ENCODE peak calls at places on chromosome 6, in eight cellular contexts. One of them, this sample, is unnamed.

GRCh38 chr6:16585805-16586204 is 175.5 kb downstream of the ATXN1 start:
- DNase-seq in astrocyte of the spinal cord: no peak
- DNase-seq in fibroblast of lung: no peak
- DNase-seq in fibroblast of mammary gland: peak
- DNase-seq in HCT116: no peak
- DNase-seq in breast epithelium: no peak
- DNase-seq in psoas muscle: no peak
- DNase-seq in A549: no peak
- DNase-seq in this sample: peak

GRCh38 chr6:170489836-170490235 is 63.3 kb downstream of the PSMB1 start:
- DNase-seq in astrocyte of the spinal cord: no peak
- DNase-seq in fibroblast of lung: no peak
- DNase-seq in fibroblast of mammary gland: no peak
- DNase-seq in HCT116: no peak
- DNase-seq in breast epithelium: no peak
- DNase-seq in psoas muscle: no peak
- DNase-seq in A549: no peak
- DNase-seq in this sample: no peak

GRCh38 chr6:169269180-169270076 is 15.8 kb upstream of the THBS2 start:
- DNase-seq in astrocyte of the spinal cord: no peak
- DNase-seq in fibroblast of lung: peak
- DNase-seq in fibroblast of mammary gland: peak
- DNase-seq in HCT116: no peak
- DNase-seq in breast epithelium: peak
- DNase-seq in psoas muscle: peak
- DNase-seq in A549: no peak
- DNase-seq in this sample: peak

GRCh38 chr6:155216312-155217028 is 47.3 kb upstream of the CLDN20 start:
- DNase-seq in astrocyte of the spinal cord: no peak
- DNase-seq in fibroblast of lung: no peak
- DNase-seq in fibroblast of mammary gland: no peak
- DNase-seq in HCT116: no peak
- DNase-seq in breast epithelium: no peak
- DNase-seq in psoas muscle: no peak
- DNase-seq in A549: no peak
- DNase-seq in this sample: no peak

GRCh38 chr6:152309648-152310047 is 327.5 kb downstream of the SYNE1 start:
- DNase-seq in astrocyte of the spinal cord: no peak
- DNase-seq in fibroblast of lung: peak
- DNase-seq in fibroblast of mammary gland: no peak
- DNase-seq in HCT116: no peak
- DNase-seq in breast epithelium: no peak
- DNase-seq in psoas muscle: no peak
- DNase-seq in A549: no peak
- DNase-seq in this sample: no peak

GRCh38 chr6:143695106-143696059 is 17.6 kb downstream of the PHACTR2 start:
- DNase-seq in astrocyte of the spinal cord: no peak
- DNase-seq in fibroblast of lung: no peak
- DNase-seq in fibroblast of mammary gland: no peak
- DNase-seq in HCT116: no peak
- DNase-seq in breast epithelium: no peak
- DNase-seq in psoas muscle: no peak
- DNase-seq in A549: no peak
- DNase-seq in this sample: no peak

GRCh38 chr6:135310291-135310690 is 129.2 kb downstream of the MYB start:
- DNase-seq in astrocyte of the spinal cord: no peak
- DNase-seq in fibroblast of lung: no peak
- DNase-seq in fibroblast of mammary gland: no peak
- DNase-seq in HCT116: no peak
- DNase-seq in breast epithelium: no peak
- DNase-seq in psoas muscle: no peak
- DNase-seq in A549: no peak
- DNase-seq in this sample: no peak

GRCh38 chr6:121573466-121573865 is 138.0 kb downstream of the GJA1 start:
- DNase-seq in astrocyte of the spinal cord: no peak
- DNase-seq in fibroblast of lung: no peak
- DNase-seq in fibroblast of mammary gland: peak
- DNase-seq in HCT116: no peak
- DNase-seq in breast epithelium: no peak
- DNase-seq in psoas muscle: no peak
- DNase-seq in A549: no peak
- DNase-seq in this sample: peak

GRCh38 chr6:56798163-56798562 is 155.5 kb upstream of the DST start:
- DNase-seq in astrocyte of the spinal cord: peak
- DNase-seq in fibroblast of lung: peak
- DNase-seq in fibroblast of mammary gland: peak
- DNase-seq in HCT116: no peak
- DNase-seq in breast epithelium: no peak
- DNase-seq in psoas muscle: no peak
- DNase-seq in A549: no peak
- DNase-seq in this sample: peak

GRCh38 chr6:61894536-61894935 is 391.5 kb downstream of the KHDRBS2 start:
- DNase-seq in astrocyte of the spinal cord: no peak
- DNase-seq in fibroblast of lung: no peak
- DNase-seq in fibroblast of mammary gland: no peak
- DNase-seq in HCT116: no peak
- DNase-seq in breast epithelium: no peak
- DNase-seq in psoas muscle: no peak
- DNase-seq in A549: no peak
- DNase-seq in this sample: no peak

GRCh38 chr6:37587776-37588744 is 88.4 kb upstream of the CCDC167 start:
- DNase-seq in astrocyte of the spinal cord: no peak
- DNase-seq in fibroblast of lung: no peak
- DNase-seq in fibroblast of mammary gland: no peak
- DNase-seq in HCT116: no peak
- DNase-seq in breast epithelium: no peak
- DNase-seq in psoas muscle: no peak
- DNase-seq in A549: no peak
- DNase-seq in this sample: no peak

GRCh38 chr6:38391206-38391908 is 248.4 kb downstream of the BTBD9 start:
- DNase-seq in astrocyte of the spinal cord: peak
- DNase-seq in fibroblast of lung: peak
- DNase-seq in fibroblast of mammary gland: peak
- DNase-seq in HCT116: peak
- DNase-seq in breast epithelium: no peak
- DNase-seq in psoas muscle: no peak
- DNase-seq in A549: no peak
- DNase-seq in this sample: no peak

GRCh38 chr6:108689279-108690161 is 128.8 kb downstream of the FOXO3 start:
- DNase-seq in astrocyte of the spinal cord: peak
- DNase-seq in fibroblast of lung: peak
- DNase-seq in fibroblast of mammary gland: peak
- DNase-seq in HCT116: peak
- DNase-seq in breast epithelium: peak
- DNase-seq in psoas muscle: peak
- DNase-seq in A549: no peak
- DNase-seq in this sample: peak

GRCh38 chr6:135496805-135497411 is 632 bp downstream of the AHI1 start:
- DNase-seq in astrocyte of the spinal cord: peak
- DNase-seq in fibroblast of lung: no peak
- DNase-seq in fibroblast of mammary gland: no peak
- DNase-seq in HCT116: no peak
- DNase-seq in breast epithelium: no peak
- DNase-seq in psoas muscle: no peak
- DNase-seq in A549: no peak
- DNase-seq in this sample: no peak

GRCh38 chr6:38212116-38212515 is 392.6 kb downstream of the ZFAND3 start:
- DNase-seq in astrocyte of the spinal cord: no peak
- DNase-seq in fibroblast of lung: no peak
- DNase-seq in fibroblast of mammary gland: no peak
- DNase-seq in HCT116: no peak
- DNase-seq in breast epithelium: no peak
- DNase-seq in psoas muscle: no peak
- DNase-seq in A549: no peak
- DNase-seq in this sample: no peak

GRCh38 chr6:108750801-108751200 is 97.4 kb upstream of the ARMC2 start:
- DNase-seq in astrocyte of the spinal cord: no peak
- DNase-seq in fibroblast of lung: no peak
- DNase-seq in fibroblast of mammary gland: no peak
- DNase-seq in HCT116: no peak
- DNase-seq in breast epithelium: no peak
- DNase-seq in psoas muscle: no peak
- DNase-seq in A549: no peak
- DNase-seq in this sample: no peak

GRCh38 chr6:156279306-156279969 is 497.7 kb upstream of the ARID1B start:
- DNase-seq in astrocyte of the spinal cord: no peak
- DNase-seq in fibroblast of lung: no peak
- DNase-seq in fibroblast of mammary gland: no peak
- DNase-seq in HCT116: no peak
- DNase-seq in breast epithelium: no peak
- DNase-seq in psoas muscle: no peak
- DNase-seq in A549: no peak
- DNase-seq in this sample: peak
- H3K4me3 ChIP-seq in astrocyte of the spinal cord: no peak
- H3K4me3 ChIP-seq in fibroblast of lung: no peak
- H3K4me3 ChIP-seq in fibroblast of mammary gland: no peak
- H3K4me3 ChIP-seq in HCT116: no peak
- H3K4me3 ChIP-seq in breast epithelium: no peak
- H3K4me3 ChIP-seq in psoas muscle: no peak
- H3K4me3 ChIP-seq in A549: no peak
- H3K4me3 ChIP-seq in this sample: no peak

DNA sequence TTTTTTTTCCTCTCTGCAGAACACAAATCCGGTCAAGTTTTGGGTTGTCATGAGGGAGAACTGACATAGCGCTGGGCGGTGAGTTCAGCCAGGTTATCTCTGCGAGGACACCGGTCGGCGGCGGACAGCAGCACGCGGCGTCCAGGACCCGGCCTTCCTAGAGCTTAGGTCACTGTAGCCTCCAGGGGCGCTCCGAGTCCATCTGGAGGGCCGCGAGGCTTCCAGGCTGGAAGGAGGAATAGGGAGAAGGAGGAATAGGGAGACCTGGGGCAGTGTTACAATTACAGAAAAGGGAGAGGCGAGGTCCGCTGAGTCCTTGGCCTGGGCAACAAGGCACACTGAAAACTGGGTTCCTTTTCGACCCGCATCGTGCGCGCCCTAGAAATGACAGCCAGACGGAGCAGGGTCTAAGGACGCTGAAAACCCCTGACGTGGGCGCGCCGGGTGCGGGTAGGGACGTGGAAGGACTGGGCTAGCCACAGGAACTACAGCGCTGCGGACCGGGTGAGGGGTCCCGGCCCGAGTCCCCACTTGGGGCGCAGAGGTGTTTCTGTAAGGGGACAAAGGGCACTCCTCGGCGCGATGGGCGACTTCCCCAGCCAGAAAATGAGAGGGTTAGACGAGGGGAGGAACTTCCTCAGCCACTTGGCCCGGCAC is 536 bp upstream of the FNDC1 start:
- DNase-seq in astrocyte of the spinal cord: peak
- DNase-seq in fibroblast of lung: peak
- DNase-seq in fibroblast of mammary gland: peak
- DNase-seq in HCT116: no peak
- DNase-seq in breast epithelium: no peak
- DNase-seq in psoas muscle: peak
- DNase-seq in A549: peak
- DNase-seq in this sample: peak
- TF ChIP-seq CTCF in astrocyte of the spinal cord: peak
- TF ChIP-seq CTCF in fibroblast of lung: peak
- TF ChIP-seq CTCF in fibroblast of mammary gland: peak
- TF ChIP-seq CTCF in HCT116: no peak
- TF ChIP-seq CTCF in breast epithelium: no peak
- TF ChIP-seq CTCF in psoas muscle: peak
- TF ChIP-seq CTCF in A549: no peak
- TF ChIP-seq CTCF in this sample: peak

GRCh38 chr6:104954091-104954797 is 2.7 kb upstream of the LIN28B start:
- DNase-seq in astrocyte of the spinal cord: no peak
- DNase-seq in fibroblast of lung: no peak
- DNase-seq in fibroblast of mammary gland: no peak
- DNase-seq in HCT116: no peak
- DNase-seq in breast epithelium: no peak
- DNase-seq in psoas muscle: no peak
- DNase-seq in A549: no peak
- DNase-seq in this sample: no peak

GRCh38 chr6:104951677-104952076 is 5.2 kb upstream of the LIN28B start:
- DNase-seq in astrocyte of the spinal cord: no peak
- DNase-seq in fibroblast of lung: no peak
- DNase-seq in fibroblast of mammary gland: no peak
- DNase-seq in HCT116: no peak
- DNase-seq in breast epithelium: no peak
- DNase-seq in psoas muscle: no peak
- DNase-seq in A549: no peak
- DNase-seq in this sample: no peak

GRCh38 chr6:104952911-104953409 is 3.9 kb upstream of the LIN28B start:
- DNase-seq in astrocyte of the spinal cord: no peak
- DNase-seq in fibroblast of lung: no peak
- DNase-seq in fibroblast of mammary gland: no peak
- DNase-seq in HCT116: no peak
- DNase-seq in breast epithelium: no peak
- DNase-seq in psoas muscle: no peak
- DNase-seq in A549: no peak
- DNase-seq in this sample: peak

GRCh38 chr6:104955491-104955890 is 1.4 kb upstream of the LIN28B start:
- DNase-seq in astrocyte of the spinal cord: no peak
- DNase-seq in fibroblast of lung: no peak
- DNase-seq in fibroblast of mammary gland: no peak
- DNase-seq in HCT116: no peak
- DNase-seq in breast epithelium: no peak
- DNase-seq in psoas muscle: no peak
- DNase-seq in A549: no peak
- DNase-seq in this sample: no peak

DNA sequence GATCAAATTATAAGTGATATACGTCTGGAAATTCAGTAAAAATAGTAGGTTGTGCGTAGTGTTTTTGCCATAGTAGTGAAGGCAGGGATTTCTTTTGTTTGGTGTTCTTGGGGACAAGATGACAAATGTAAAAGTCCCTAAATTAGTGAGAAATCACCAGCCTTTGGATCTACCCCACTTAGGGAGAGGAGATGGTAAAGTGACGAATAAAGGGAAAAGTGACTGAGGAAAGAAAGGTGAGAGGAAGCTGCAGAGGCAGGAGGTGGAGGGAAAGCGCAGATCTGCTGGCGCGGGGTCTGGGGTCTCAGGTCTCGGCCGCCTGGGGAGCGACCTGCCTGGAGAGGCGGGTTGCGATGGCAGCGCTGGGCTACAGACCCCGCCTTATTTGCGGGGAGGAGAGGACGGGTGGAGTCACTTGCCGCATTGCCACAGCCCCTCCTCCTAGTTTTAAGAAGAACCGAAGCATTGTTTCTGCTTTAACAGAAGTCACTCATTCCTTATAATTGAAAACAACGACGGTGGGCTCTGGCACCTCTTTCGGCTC is 3.4 kb upstream of the LIN28B start:
- DNase-seq in astrocyte of the spinal cord: no peak
- DNase-seq in fibroblast of lung: no peak
- DNase-seq in fibroblast of mammary gland: no peak
- DNase-seq in HCT116: no peak
- DNase-seq in breast epithelium: no peak
- DNase-seq in psoas muscle: no peak
- DNase-seq in A549: no peak
- DNase-seq in this sample: peak
- H3K4me3 ChIP-seq in astrocyte of the spinal cord: no peak
- H3K4me3 ChIP-seq in fibroblast of lung: no peak
- H3K4me3 ChIP-seq in fibroblast of mammary gland: no peak
- H3K4me3 ChIP-seq in HCT116: no peak
- H3K4me3 ChIP-seq in breast epithelium: no peak
- H3K4me3 ChIP-seq in psoas muscle: no peak
- H3K4me3 ChIP-seq in A549: peak
- H3K4me3 ChIP-seq in this sample: peak

DNA sequence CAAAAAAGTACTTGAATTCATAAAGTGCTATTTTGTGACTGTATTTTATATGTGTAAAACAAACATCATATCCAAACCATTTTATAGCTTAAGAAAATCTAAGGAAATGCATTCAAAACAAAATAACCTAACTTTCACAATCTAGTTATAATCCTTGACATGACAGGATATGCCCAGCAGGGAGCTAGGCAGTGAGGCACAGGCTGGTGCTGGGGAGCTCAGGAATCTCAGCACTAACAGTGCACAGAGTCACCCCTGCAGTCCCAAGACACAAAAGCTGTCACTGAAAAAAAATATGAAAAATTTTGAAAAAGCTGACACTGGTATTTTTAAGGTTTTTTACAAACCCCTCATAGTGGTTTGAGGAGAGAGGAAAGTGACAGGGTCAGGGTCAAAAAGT is 24.2 kb downstream of the LGSN start:
- DNase-seq in astrocyte of the spinal cord: no peak
- DNase-seq in fibroblast of lung: no peak
- DNase-seq in fibroblast of mammary gland: no peak
- DNase-seq in HCT116: no peak
- DNase-seq in breast epithelium: no peak
- DNase-seq in psoas muscle: no peak
- DNase-seq in A549: no peak
- DNase-seq in this sample: no peak
- TF ChIP-seq CTCF in astrocyte of the spinal cord: no peak
- TF ChIP-seq CTCF in fibroblast of lung: no peak
- TF ChIP-seq CTCF in fibroblast of mammary gland: no peak
- TF ChIP-seq CTCF in HCT116: no peak
- TF ChIP-seq CTCF in breast epithelium: no peak
- TF ChIP-seq CTCF in psoas muscle: no peak
- TF ChIP-seq CTCF in A549: no peak
- TF ChIP-seq CTCF in this sample: no peak

This sample was measured in fibroblast of villous mesenchyme.